ENCODE peak calls at places on chromosomes 5 and 9, in seven cellular contexts. D is DMS153, U is GM10248, Y is germinal center, A is LHCN-M2, N is tibial nerve, H is nephron progenitor cell. V is an unnamed sample.

GRCh38 chr9:3329361-3329760 is 196.4 kb downstream of the RFX3 start:
- DNase-seq in D (no peak), U (no peak), Y (no peak), A (no peak), N (no peak), H (no peak), V (no peak)

GRCh38 chr9:88766778-88767503 is 224.3 kb upstream of the S1PR3 start:
- DNase-seq in D (no peak), U (no peak), Y (no peak), A (peak), N (no peak), H (no peak), V (no peak)

GRCh38 chr9:5442400-5443011 is 4.8 kb upstream of the PLGRKT start:
- DNase-seq in D (peak), U (no peak), Y (peak), A (peak), N (no peak), H (peak), V (no peak)

GRCh38 chr5:124261133-124261532 is 485.3 kb downstream of the ZNF608 start:
- DNase-seq in D (no peak), U (no peak), Y (no peak), A (no peak), N (no peak), H (no peak), V (no peak)

GRCh38 chr5:39194466-39195136 is 24.8 kb downstream of the FYB1 start:
- DNase-seq in D (no peak), U (no peak), Y (no peak), A (peak), N (no peak), H (no peak), V (no peak)

GRCh38 chr9:7739595-7739994 is 60.0 kb downstream of the DMAC1 start:
- DNase-seq in D (no peak), U (no peak), Y (no peak), A (no peak), N (no peak), H (no peak), V (no peak)

GRCh38 chr9:69396759-69397158 is 71.7 kb downstream of the ENTREP1 start:
- DNase-seq in D (no peak), U (no peak), Y (no peak), A (no peak), N (no peak), H (no peak), V (no peak)

GRCh38 chr9:91197232-91198181 is 164.2 kb downstream of the AUH start:
- DNase-seq in D (peak), U (no peak), Y (no peak), A (peak), N (peak), H (peak), V (no peak)

GRCh38 chr9:16912197-16912596 is 41.7 kb upstream of the BNC2 start:
- DNase-seq in D (no peak), U (no peak), Y (no peak), A (no peak), N (no peak), H (no peak), V (no peak)

GRCh38 chr5:144076521-144077083 is 93.9 kb downstream of the YIPF5 start:
- DNase-seq in D (no peak), U (no peak), Y (no peak), A (no peak), N (no peak), H (no peak), V (no peak)

GRCh38 chr5:69148981-69149675 is 17.8 kb upstream of the CCNB1 start:
- DNase-seq in D (no peak), U (no peak), Y (no peak), A (no peak), N (no peak), H (no peak), V (no peak)

GRCh38 chr9:21434202-21435014 is 5.8 kb upstream of the IFNA1 start:
- DNase-seq in D (no peak), U (peak), Y (peak), A (peak), N (no peak), H (peak), V (no peak)

GRCh38 chr9:4335631-4336030 is 35.8 kb upstream of the GLIS3 start:
- DNase-seq in D (no peak), U (no peak), Y (no peak), A (no peak), N (no peak), H (no peak), V (no peak)

V was measured in NCI-H524 treated with DMSO at 0.1 percent for 48 hours.